ENCODE peak calls at places on chromosome 20, in five cellular contexts. U, I, C, T and K are unnamed samples.
A peak's percentile ranks its signal among the peaks of the same experiment; 100 is the strongest.

GRCh38 chr20:40294175-40294574 is 394.9 kb downstream of the MAFB start:
- DNase-seq in U (no peak), I (no peak), C (no peak), T (no peak), K (no peak)

GRCh38 chr20:32356935-32357868 is 929 bp upstream of the ASXL1 start:
- DNase-seq in U (no peak), I (no peak), C (no peak), T (no peak), K (peak; percentile 33)

GRCh38 chr20:46770330-46771194 is 61.1 kb downstream of the SLC2A10 start:
- DNase-seq in U (no peak), I (no peak), C (no peak), T (no peak), K (no peak)

GRCh38 chr20:42102000-42102399 is 483.8 kb upstream of the CHD6 start:
- DNase-seq in U (no peak), I (no peak), C (no peak), T (no peak), K (no peak)

GRCh38 chr20:25136643-25137559 is 55.0 kb upstream of the VSX1 start:
- DNase-seq in U (peak; percentile 65), I (no peak), C (peak; percentile 87), T (peak; percentile 67), K (peak; percentile 74)

GRCh38 chr20:22805219-22805618 is 220.8 kb upstream of the FOXA2 start:
- DNase-seq in U (peak; percentile 34), I (no peak), C (peak; percentile 49), T (no peak), K (peak; percentile 87)

GRCh38 chr20:21125849-21126840 is at the start of gene KIZ:
- DNase-seq in U (peak; percentile 97), I (peak; percentile 100), C (peak; percentile 97), T (peak; percentile 99), K (peak; percentile 96)

GRCh38 chr20:48785801-48786200 is 42.0 kb downstream of the PREX1 start:
- DNase-seq in U (no peak), I (no peak), C (no peak), T (no peak), K (no peak)

GRCh38 chr20:32762754-32763201 is 593 bp downstream of the DNMT3B start:
- DNase-seq in U (no peak), I (no peak), C (no peak), T (no peak), K (peak; percentile 38)

GRCh38 chr20:37992802-37993538 is 40.3 kb downstream of the TTI1 start:
- DNase-seq in U (peak; percentile 39), I (no peak), C (no peak), T (peak; percentile 26), K (peak; percentile 95)

GRCh38 chr20:53708129-53708968 is 114.7 kb upstream of the ZNF217 start:
- DNase-seq in U (no peak), I (peak; percentile 52), C (no peak), T (no peak), K (peak; percentile 99)

GRCh38 chr20:47038581-47039560 is 144.2 kb downstream of the EYA2 start:
- DNase-seq in U (peak; percentile 19), I (no peak), C (peak; percentile 45), T (no peak), K (no peak)

GRCh38 chr20:36548006-36548315 is 6.6 kb downstream of the MYL9 start:
- DNase-seq in U (no peak), I (no peak), C (no peak), T (no peak), K (peak; percentile 41)

GRCh38 chr20:47295921-47296426 is 60.5 kb downstream of the ZMYND8 start:
- DNase-seq in U (no peak), I (no peak), C (no peak), T (no peak), K (no peak)

GRCh38 chr20:63183422-63184146 is 32.3 kb downstream of the YTHDF1 start:
- DNase-seq in U (no peak), I (peak; percentile 51), C (no peak), T (no peak), K (peak; percentile 71)

GRCh38 chr20:36175475-36175995 is 21.0 kb downstream of the EPB41L1 start:
- DNase-seq in U (no peak), I (no peak), C (no peak), T (no peak), K (no peak)

GRCh38 chr20:53003420-53003819 is 31.3 kb downstream of the TSHZ2 start:
- DNase-seq in U (no peak), I (no peak), C (no peak), T (no peak), K (no peak)

GRCh38 chr20:48751871-48752270 is 75.9 kb downstream of the PREX1 start:
- DNase-seq in U (no peak), I (no peak), C (no peak), T (no peak), K (no peak)

GRCh38 chr20:64256282-64256947 is 867 bp downstream of the PCMTD2 start:
- DNase-seq in U (no peak), I (no peak), C (no peak), T (no peak), K (no peak)

GRCh38 chr20:6698056-6698455 is 69.4 kb upstream of the BMP2 start:
- DNase-seq in U (no peak), I (no peak), C (no peak), T (no peak), K (peak; percentile 66)

GRCh38 chr20:5001174-5002076 is at the start of gene SLC23A2:
- DNase-seq in U (peak; percentile 57), I (peak; percentile 72), C (peak; percentile 49), T (peak; percentile 48), K (peak; percentile 56)

GRCh38 chr20:9218412-9219001 is 149.6 kb downstream of the PLCB4 start:
- DNase-seq in U (no peak), I (no peak), C (no peak), T (no peak), K (no peak)

GRCh38 chr20:9578584-9578983 is 64.2 kb downstream of the LAMP5 start:
- DNase-seq in U (no peak), I (no peak), C (no peak), T (no peak), K (no peak)

GRCh38 chr20:45052698-45053440 is 48.1 kb downstream of the KCNS1 start:
- DNase-seq in U (no peak), I (no peak), C (no peak), T (no peak), K (peak; percentile 17)

DNA sequence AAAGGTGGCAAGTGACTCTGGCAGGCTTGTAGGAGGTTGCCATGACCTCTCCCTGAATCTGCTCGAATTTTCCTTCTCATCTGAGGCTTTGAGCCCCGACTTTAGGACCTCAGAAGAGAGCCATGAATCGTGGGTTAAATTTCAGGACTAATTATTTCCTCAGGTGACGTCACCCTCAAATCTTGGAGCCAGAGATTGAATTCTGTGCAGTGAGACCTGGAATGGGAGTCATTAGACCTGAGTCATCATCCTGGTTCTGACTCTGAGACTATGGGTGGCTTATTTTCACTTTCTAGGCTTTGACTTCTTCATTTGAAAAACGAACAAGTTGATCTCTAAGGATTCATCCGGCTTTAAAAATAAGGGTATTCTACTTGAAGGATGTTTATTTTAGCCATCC is 48.5 kb upstream of the PDYN start:
- DNase-seq in U (no peak), I (no peak), C (no peak), T (no peak), K (no peak)
- H3K4me3 ChIP-seq in U (no peak overlapping the region), I (no peak overlapping the region), C (no peak overlapping the region), T (no peak overlapping the region), K (no peak overlapping the region)

GRCh38 chr20:50521709-50522674 is 11.8 kb downstream of the PTPN1 start:
- DNase-seq in U (no peak), I (no peak), C (no peak), T (no peak), K (no peak)

GRCh38 chr20:50519036-50519780 is 9.0 kb downstream of the PTPN1 start:
- DNase-seq in U (no peak), I (peak; percentile 31), C (no peak), T (no peak), K (no peak)

GRCh38 chr20:50520222-50520877 is 10.2 kb downstream of the PTPN1 start:
- DNase-seq in U (no peak), I (peak; percentile 48), C (no peak), T (no peak), K (no peak)

GRCh38 chr20:50523552-50524167 is 13.5 kb downstream of the PTPN1 start:
- DNase-seq in U (no peak), I (no peak), C (no peak), T (no peak), K (no peak)

GRCh38 chr20:50521221-50521642 is 11.0 kb downstream of the PTPN1 start:
- DNase-seq in U (no peak), I (no peak), C (no peak), T (no peak), K (no peak)
- H3K4me1 ChIP-seq in U (peaks cover 89% of the 10 kb centered on the region), I (peaks cover 70% of the 10 kb centered on the region), C (peaks cover 14% of the 10 kb centered on the region), T (peaks cover 10% of the 10 kb centered on the region), K (peaks cover 17% of the 10 kb centered on the region)

DNA sequence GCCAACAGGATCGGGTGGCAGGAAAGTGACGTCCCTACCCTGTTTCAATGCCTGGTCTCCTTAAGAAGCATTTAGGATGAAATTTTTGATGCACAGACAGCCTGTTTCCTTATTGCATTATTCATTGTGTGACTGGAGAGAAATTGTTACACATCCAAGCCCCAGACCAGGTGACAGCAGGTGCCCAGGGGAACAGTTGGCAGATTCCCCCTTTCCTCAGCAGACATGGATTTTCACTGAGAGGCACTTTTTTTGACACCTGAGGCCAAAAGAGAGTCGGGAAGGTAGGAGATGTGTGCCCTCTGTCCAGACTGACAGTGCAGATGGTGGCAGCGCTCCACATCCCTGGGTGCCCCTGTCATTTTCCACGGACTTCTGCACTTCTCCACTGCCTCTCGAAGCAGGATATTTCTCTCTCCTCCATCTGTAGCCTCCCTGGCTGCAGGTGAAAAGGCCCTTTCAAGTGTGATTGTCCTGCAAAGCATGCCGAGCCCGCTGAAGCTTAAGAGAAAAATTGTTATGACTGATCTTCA is 87.8 kb downstream of the BFSP1 start:
- DNase-seq in U (no peak), I (no peak), C (no peak), T (no peak), K (no peak)
- H3K4me3 ChIP-seq in U (no peak overlapping the region), I (no peak overlapping the region), C (no peak overlapping the region), T (no peak overlapping the region), K (no peak overlapping the region)

GRCh38 chr20:50819344-50819743 is 24.5 kb downstream of the BCAS4 start:
- DNase-seq in U (no peak), I (no peak), C (no peak), T (no peak), K (no peak)

GRCh38 chr20:50821994-50822393 is 27.1 kb downstream of the BCAS4 start:
- DNase-seq in U (no peak), I (no peak), C (no peak), T (no peak), K (no peak)

GRCh38 chr20:50820515-50821256 is 25.8 kb downstream of the BCAS4 start:
- DNase-seq in U (no peak), I (no peak), C (no peak), T (no peak), K (no peak)

GRCh38 chr20:50823319-50823718 is 28.5 kb downstream of the BCAS4 start:
- DNase-seq in U (no peak), I (no peak), C (no peak), T (no peak), K (no peak)

DNA sequence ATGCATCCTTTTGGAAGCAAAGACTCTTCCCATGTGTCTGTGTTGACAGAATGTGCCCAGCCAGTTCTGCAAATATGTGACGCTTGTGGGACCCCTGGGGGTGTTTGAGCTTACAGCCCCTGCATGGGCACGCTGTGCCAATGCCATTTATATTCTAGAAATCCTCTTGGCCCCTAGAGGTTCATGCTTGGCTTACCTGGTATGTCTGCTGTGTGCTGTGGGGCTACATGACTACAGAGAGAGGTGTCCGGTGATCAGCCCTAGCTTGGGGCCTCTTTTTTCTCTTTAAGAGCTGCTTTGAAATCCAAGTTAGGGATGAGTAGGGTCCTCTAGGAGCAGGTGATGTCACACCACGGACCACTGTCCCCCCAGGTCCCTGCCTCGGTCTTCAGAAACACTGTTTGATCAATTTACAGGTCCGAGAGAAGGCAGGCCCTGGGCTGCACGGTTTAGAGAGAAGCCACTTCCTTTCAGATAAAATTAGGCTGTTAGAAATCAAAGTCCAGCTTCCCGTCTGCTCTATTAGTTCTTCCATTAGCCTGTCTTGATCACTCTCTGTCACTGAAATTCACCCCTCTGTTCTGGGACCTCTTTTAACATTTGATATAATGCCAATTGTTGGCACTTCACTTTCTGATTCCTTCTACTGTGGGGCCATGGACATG is 26.5 kb downstream of the BCAS4 start:
- DNase-seq in U (no peak), I (no peak), C (no peak), T (no peak), K (no peak)
- H3K4me1 ChIP-seq in U (no peaks in the 10 kb centered on the region), I (peaks cover 11% of the 10 kb centered on the region), C (no peaks in the 10 kb centered on the region), T (peaks cover 2% of the 10 kb centered on the region), K (no peaks in the 10 kb centered on the region)